ENCODE peak calls at places on chromosome 11, in ten cellular contexts. K, A, Z, U, P, G, Y, F, E and V are unnamed samples.

GRCh38 chr11:31936309-31936708 is 125.2 kb upstream of the PAX6 start:
- DNase-seq in K (no peak), A (no peak), Z (no peak), U (no peak), P (no peak), G (no peak), Y (no peak), F (no peak), E (no peak), V (no peak)

GRCh38 chr11:104134760-104135159 is 29.2 kb downstream of the PDGFD start:
- DNase-seq in K (peak; percentile 50), A (no peak), Z (no peak), U (no peak), P (no peak), G (no peak), Y (no peak), F (no peak), E (no peak), V (no peak)

GRCh38 chr11:59553323-59553722 is 42.0 kb downstream of the OR4D9 start:
- DNase-seq in K (no peak), A (no peak), Z (no peak), U (no peak), P (no peak), G (no peak), Y (no peak), F (no peak), E (no peak), V (no peak)

GRCh38 chr11:127986073-127986472 is 601.3 kb downstream of the ETS1 start:
- DNase-seq in K (no peak), A (no peak), Z (no peak), U (no peak), P (no peak), G (no peak), Y (no peak), F (no peak), E (no peak), V (no peak)

GRCh38 chr11:73633999-73634398 is 12.4 kb upstream of the PLEKHB1 start:
- DNase-seq in K (no peak), A (no peak), Z (no peak), U (no peak), P (no peak), G (no peak), Y (no peak), F (no peak), E (no peak), V (no peak)

GRCh38 chr11:106644824-106645223 is 373.5 kb downstream of the GUCY1A2 start:
- DNase-seq in K (no peak), A (no peak), Z (no peak), U (no peak), P (no peak), G (no peak), Y (no peak), F (no peak), E (no peak), V (no peak)

GRCh38 chr11:121556937-121557336 is 104.2 kb upstream of the SORL1-AS1 start:
- DNase-seq in K (no peak), A (no peak), Z (no peak), U (no peak), P (no peak), G (no peak), Y (no peak), F (no peak), E (no peak), V (no peak)

GRCh38 chr11:86486261-86487030 is 111.8 kb downstream of the CCDC81 start:
- DNase-seq in K (no peak), A (no peak), Z (no peak), U (no peak), P (no peak), G (no peak), Y (no peak), F (no peak), E (no peak), V (no peak)

GRCh38 chr11:122659676-122660571 is 4.4 kb downstream of the UBASH3B start:
- DNase-seq in K (no peak), A (no peak), Z (no peak), U (no peak), P (no peak), G (no peak), Y (no peak), F (no peak), E (no peak), V (peak; percentile 29)

GRCh38 chr11:71182791-71183556 is 69.4 kb downstream of the SHANK2 start:
- DNase-seq in K (no peak), A (no peak), Z (no peak), U (no peak), P (no peak), G (no peak), Y (peak; percentile 21), F (no peak), E (no peak), V (no peak)

GRCh38 chr11:43359432-43359818 is 705 bp downstream of the TTC17 start:
- DNase-seq in K (peak; percentile 58), A (peak; percentile 37), Z (no peak), U (no peak), P (no peak), G (peak; percentile 47), Y (no peak), F (no peak), E (no peak), V (no peak)

GRCh38 chr11:96116341-96116740 is 192.4 kb upstream of the MTMR2 start:
- DNase-seq in K (no peak), A (no peak), Z (no peak), U (no peak), P (no peak), G (no peak), Y (no peak), F (no peak), E (no peak), V (no peak)

GRCh38 chr11:92782806-92783205 is 186.6 kb upstream of the MTNR1B start:
- DNase-seq in K (no peak), A (no peak), Z (no peak), U (no peak), P (no peak), G (no peak), Y (no peak), F (no peak), E (no peak), V (no peak)

GRCh38 chr11:113663567-113663966 is 42.5 kb downstream of the TMPRSS5 start:
- DNase-seq in K (no peak), A (peak; percentile 35), Z (no peak), U (no peak), P (no peak), G (no peak), Y (no peak), F (no peak), E (no peak), V (no peak)

GRCh38 chr11:33684003-33684715 is 16.5 kb downstream of the C11orf91 start:
- DNase-seq in K (no peak), A (no peak), Z (no peak), U (no peak), P (no peak), G (no peak), Y (no peak), F (no peak), E (no peak), V (no peak)

GRCh38 chr11:46348986-46349401 is 1.7 kb downstream of the DGKZ start:
- DNase-seq in K (no peak), A (no peak), Z (no peak), U (no peak), P (no peak), G (no peak), Y (peak; percentile 80), F (no peak), E (no peak), V (no peak)
- H3K4me3 ChIP-seq in K (no peak overlapping the region), A (no peak overlapping the region), Z (no peak overlapping the region), U (peak overlapping the region; percentile 74), P (no peak overlapping the region), G (no peak overlapping the region), Y (peak overlapping the region; percentile 95), F (peak overlapping the region; percentile 95), E (no peak overlapping the region), V (no peak overlapping the region)

DNA sequence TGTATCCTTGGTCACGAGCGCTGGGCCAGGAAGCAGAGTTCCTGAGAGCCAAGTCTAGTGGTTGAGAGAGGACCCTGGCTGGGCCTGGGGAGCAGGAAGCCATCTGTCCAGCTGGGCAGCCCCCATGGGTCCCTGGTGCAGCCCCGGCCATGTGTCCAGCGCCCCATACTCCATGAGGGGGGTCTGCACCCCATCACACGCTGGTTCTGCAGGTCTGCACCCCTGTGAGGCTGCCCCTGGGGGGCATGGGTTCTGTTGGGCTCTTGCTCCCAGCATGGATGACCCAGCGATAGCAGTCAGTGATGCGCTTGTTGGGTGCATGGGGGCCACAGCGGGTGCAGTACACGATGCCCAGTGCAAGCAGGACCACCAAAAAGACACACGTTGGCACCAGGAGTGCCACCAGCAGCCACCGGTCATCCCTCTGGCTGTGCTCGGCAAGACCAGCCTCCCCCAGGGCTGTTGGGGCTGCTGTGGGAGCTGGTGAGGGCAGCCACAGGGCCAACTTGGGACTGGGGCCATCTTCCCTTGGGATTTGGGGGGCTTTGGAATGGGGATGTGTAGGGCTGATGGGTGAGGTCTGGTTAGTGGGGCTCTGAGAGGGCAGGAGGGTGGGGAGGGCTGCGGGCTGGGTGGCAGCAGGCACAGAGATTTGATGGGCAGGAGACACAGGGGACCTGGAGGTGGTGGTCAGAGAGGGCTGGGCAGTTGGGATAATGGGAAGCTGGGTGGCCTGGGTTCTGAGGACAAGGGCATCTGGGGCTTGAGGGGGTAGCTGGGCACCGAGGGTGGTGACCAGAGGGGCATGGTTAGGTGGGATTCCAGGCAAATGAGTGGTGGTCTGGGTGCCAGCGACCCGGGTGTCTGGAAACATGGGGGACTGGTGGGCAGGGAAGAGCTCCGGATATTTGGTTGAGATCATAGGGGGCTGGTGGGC is 2.0 kb downstream of the CD248 start:
- DNase-seq in K (no peak), A (no peak), Z (no peak), U (no peak), P (no peak), G (no peak), Y (no peak), F (no peak), E (no peak), V (no peak)
- H3K27me3 ChIP-seq in K (peaks cover 6% of the 10 kb centered on the region), A (no peaks in the 10 kb centered on the region), Z (no peaks in the 10 kb centered on the region), U (no peaks in the 10 kb centered on the region), P (no peaks in the 10 kb centered on the region), G (no peaks in the 10 kb centered on the region), Y (no peaks in the 10 kb centered on the region), F (no peaks in the 10 kb centered on the region), E (no peaks in the 10 kb centered on the region), V (peaks cover 3% of the 10 kb centered on the region)

DNA sequence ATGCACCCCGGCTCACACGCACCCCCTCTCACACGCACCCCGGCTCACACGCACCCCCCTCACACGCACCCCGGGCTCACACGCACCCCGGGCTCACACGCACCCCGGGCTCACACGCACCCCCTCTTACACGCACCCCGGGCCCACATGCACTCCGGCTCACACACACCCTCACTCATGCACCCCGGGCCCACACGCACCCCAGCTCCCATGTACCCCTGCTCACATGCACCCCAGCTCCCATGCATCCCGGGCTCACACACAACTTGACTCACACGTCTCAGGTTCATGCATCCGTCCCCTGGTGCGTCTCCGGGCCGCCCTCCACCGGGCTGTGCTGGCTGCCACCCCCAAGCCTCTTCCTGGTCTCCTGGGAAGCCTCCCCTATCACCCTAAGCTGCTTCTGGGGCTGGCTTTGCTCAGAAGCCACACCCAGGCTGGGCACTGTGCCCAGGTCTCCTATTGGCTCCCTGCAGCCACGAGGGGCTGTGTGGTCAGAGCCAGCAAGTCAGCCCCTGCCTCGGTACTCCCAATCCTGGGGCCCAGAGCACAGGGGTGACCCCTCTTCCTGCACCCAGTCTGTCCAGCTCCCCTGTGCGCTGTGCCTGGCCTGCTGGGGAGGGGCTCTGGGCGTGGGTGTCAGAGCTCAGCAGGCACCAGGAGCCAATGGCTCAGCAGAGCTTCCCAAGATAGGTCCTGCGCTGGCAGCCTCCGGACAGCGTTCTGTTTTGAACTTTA is 16.9 kb downstream of the TSPAN4 start:
- DNase-seq in K (peak; percentile 64), A (peak; percentile 70), Z (peak; percentile 93), U (peak; percentile 84), P (peak; percentile 62), G (peak; percentile 84), Y (peak; percentile 72), F (peak; percentile 91), E (peak; percentile 70), V (peak; percentile 77)
- TF ChIP-seq POLR2A in K (no peak), A (no peak), Z (no peak), U (no peak), P (no peak), G (no peak), Y (no peak), F (no peak), E (no peak), V (no peak)

GRCh38 chr11:46331653-46331984 is 15.6 kb upstream of the DGKZ start:
- DNase-seq in K (no peak), A (no peak), Z (no peak), U (no peak), P (no peak), G (no peak), Y (no peak), F (no peak), E (no peak), V (no peak)
- H3K4me3 ChIP-seq in K (no peak overlapping the region), A (no peak overlapping the region), Z (no peak overlapping the region), U (no peak overlapping the region), P (no peak overlapping the region), G (no peak overlapping the region), Y (no peak overlapping the region), F (no peak overlapping the region), E (no peak overlapping the region), V (no peak overlapping the region)